ENCODE peak calls at places on chromosome 3, in ten cellular contexts. G, L, Q, P, T, K, X, A, O and N are unnamed samples.

GRCh38 chr3:55292360-55292759 is 194.7 kb downstream of the WNT5A start:
- DNase-seq in G (peak; percentile 56), L (no peak), Q (no peak), P (no peak), T (no peak), K (no peak), X (no peak), A (no peak), O (no peak), N (no peak)

GRCh38 chr3:183518446-183519185 is 36.9 kb downstream of the KLHL6 start:
- DNase-seq in G (no peak), L (no peak), Q (no peak), P (no peak), T (no peak), K (no peak), X (no peak), A (no peak), O (no peak), N (no peak)

GRCh38 chr3:126971891-126972351 is 11.0 kb upstream of the PLXNA1 start:
- DNase-seq in G (peak; percentile 59), L (peak; percentile 76), Q (peak; percentile 78), P (peak; percentile 39), T (no peak), K (no peak), X (no peak), A (no peak), O (no peak), N (peak; percentile 16)

GRCh38 chr3:69970827-69971226 is 28.7 kb upstream of the SAMMSON start:
- DNase-seq in G (no peak), L (no peak), Q (no peak), P (no peak), T (no peak), K (no peak), X (no peak), A (no peak), O (no peak), N (no peak)

GRCh38 chr3:157608006-157608405 is 104.8 kb upstream of the VEPH1 start:
- DNase-seq in G (no peak), L (no peak), Q (no peak), P (no peak), T (no peak), K (no peak), X (no peak), A (no peak), O (no peak), N (no peak)

GRCh38 chr3:171257251-171258179 is 202.7 kb downstream of the TNIK start:
- DNase-seq in G (no peak), L (no peak), Q (no peak), P (no peak), T (peak; percentile 56), K (no peak), X (no peak), A (no peak), O (peak; percentile 50), N (peak; percentile 84)

GRCh38 chr3:187227658-187228258 is 30.5 kb downstream of the RTP1 start:
- DNase-seq in G (no peak), L (peak; percentile 67), Q (no peak), P (no peak), T (peak; percentile 46), K (no peak), X (peak; percentile 30), A (peak; percentile 34), O (no peak), N (peak; percentile 81)

GRCh38 chr3:95333826-95334225 is 1271.0 kb downstream of the NSUN3 start:
- DNase-seq in G (no peak), L (peak; percentile 1), Q (no peak), P (no peak), T (no peak), K (no peak), X (no peak), A (no peak), O (no peak), N (no peak)

GRCh38 chr3:57081173-57081572 is 20.7 kb downstream of the SPATA12 start:
- DNase-seq in G (no peak), L (no peak), Q (no peak), P (no peak), T (no peak), K (no peak), X (no peak), A (no peak), O (no peak), N (no peak)

GRCh38 chr3:8673083-8673737 is 28.6 kb upstream of the SSUH2 start:
- DNase-seq in G (no peak), L (no peak), Q (no peak), P (no peak), T (no peak), K (peak; percentile 7), X (no peak), A (no peak), O (no peak), N (no peak)

GRCh38 chr3:171261487-171261886 is 198.7 kb downstream of the TNIK start:
- DNase-seq in G (no peak), L (no peak), Q (no peak), P (no peak), T (no peak), K (no peak), X (peak; percentile 61), A (peak; percentile 38), O (no peak), N (no peak)

GRCh38 chr3:133964547-133964946 is 65.2 kb downstream of the SLCO2A1 start:
- DNase-seq in G (no peak), L (no peak), Q (no peak), P (no peak), T (no peak), K (peak; percentile 40), X (peak; percentile 5), A (no peak), O (no peak), N (no peak)

GRCh38 chr3:45659661-45660566 is 29.3 kb upstream of the SACM1L start:
- DNase-seq in G (peak; percentile 75), L (peak; percentile 79), Q (peak; percentile 65), P (peak; percentile 78), T (peak; percentile 74), K (peak; percentile 82), X (peak; percentile 82), A (no peak), O (peak; percentile 23), N (peak; percentile 66)

GRCh38 chr3:179027326-179027900 is 44.2 kb downstream of the ZMAT3 start:
- DNase-seq in G (peak; percentile 11), L (peak; percentile 64), Q (no peak), P (peak; percentile 22), T (no peak), K (no peak), X (no peak), A (no peak), O (no peak), N (peak; percentile 12)

GRCh38 chr3:65305836-65306235 is 618.0 kb upstream of the ADAMTS9 start:
- DNase-seq in G (no peak), L (no peak), Q (no peak), P (no peak), T (no peak), K (no peak), X (no peak), A (no peak), O (no peak), N (no peak)

GRCh38 chr3:128167646-128167972 is 14.3 kb downstream of the EEFSEC start:
- DNase-seq in G (no peak), L (no peak), Q (no peak), P (no peak), T (no peak), K (no peak), X (no peak), A (no peak), O (no peak), N (no peak)

GRCh38 chr3:134794950-134795775 is at the start of gene EPHB1:
- DNase-seq in G (peak; percentile 90), L (peak; percentile 87), Q (peak; percentile 78), P (peak; percentile 87), T (peak; percentile 74), K (peak; percentile 92), X (peak; percentile 80), A (peak; percentile 91), O (peak; percentile 84), N (peak; percentile 96)

GRCh38 chr3:12648384-12648959 is 15.4 kb downstream of the RAF1 start:
- DNase-seq in G (no peak), L (no peak), Q (no peak), P (no peak), T (no peak), K (no peak), X (no peak), A (no peak), O (no peak), N (no peak)
- TF ChIP-seq CTCF in G (no peak), L (no peak), Q (no peak), P (no peak), T (no peak), K (no peak), X (no peak), A (no peak), O (no peak), N (no peak)

GRCh38 chr3:5036858-5037257 is 57.6 kb downstream of the BHLHE40 start:
- DNase-seq in G (no peak), L (no peak), Q (no peak), P (no peak), T (no peak), K (no peak), X (no peak), A (no peak), O (no peak), N (no peak)

GRCh38 chr3:5039585-5039984 is 60.3 kb downstream of the BHLHE40 start:
- DNase-seq in G (no peak), L (no peak), Q (no peak), P (no peak), T (no peak), K (no peak), X (no peak), A (no peak), O (no peak), N (no peak)

GRCh38 chr3:5038243-5038642 is 59.0 kb downstream of the BHLHE40 start:
- DNase-seq in G (no peak), L (no peak), Q (no peak), P (no peak), T (no peak), K (peak; percentile 32), X (no peak), A (no peak), O (no peak), N (no peak)

GRCh38 chr3:5037828-5038227 is 58.6 kb downstream of the BHLHE40 start:
- DNase-seq in G (no peak), L (no peak), Q (no peak), P (no peak), T (no peak), K (peak; percentile 10), X (no peak), A (no peak), O (no peak), N (no peak)

GRCh38 chr3:5041315-5041714 is 62.1 kb downstream of the BHLHE40 start:
- DNase-seq in G (no peak), L (no peak), Q (no peak), P (no peak), T (no peak), K (peak; percentile 4), X (no peak), A (no peak), O (no peak), N (no peak)
- TF ChIP-seq CTCF in G (no peak), L (no peak), Q (no peak), P (no peak), T (no peak), K (no peak), X (no peak), A (no peak), O (no peak), N (no peak)

GRCh38 chr3:98801042-98801747 is 38.1 kb downstream of the ST3GAL6 start:
- DNase-seq in G (no peak), L (no peak), Q (no peak), P (no peak), T (no peak), K (no peak), X (no peak), A (no peak), O (no peak), N (no peak)
- TF ChIP-seq CTCF in G (no peak), L (peak; percentile 5), Q (no peak), P (no peak), T (no peak), K (no peak), X (peak; percentile 13), A (peak; percentile 40), O (no peak), N (no peak)

GRCh38 chr3:168620854-168621253 is 525.1 kb upstream of the GOLIM4 start:
- DNase-seq in G (peak; percentile 49), L (peak; percentile 28), Q (no peak), P (no peak), T (no peak), K (no peak), X (peak; percentile 18), A (no peak), O (peak; percentile 25), N (no peak)
- TF ChIP-seq CTCF in G (peak; percentile 57), L (peak; percentile 40), Q (no peak), P (no peak), T (peak; percentile 29), K (no peak), X (no peak), A (peak; percentile 59), O (peak; percentile 54), N (peak; percentile 31)